ENCODE peak calls at places on chromosomes 3 and 15, in six cellular contexts. L is astrocyte, I is neural progenitor cell, H is H9, M is endodermal cell, Q is HCT116. W is an unnamed sample.

GRCh38 chr3:39138804-39139415 is 14.5 kb downstream of the CSRNP1 start:
- DNase-seq in L (no peak), I (no peak), H (peak), M (peak), Q (no peak), W (no peak)

GRCh38 chr3:190012314-190012782 is 108.3 kb downstream of the P3H2 start:
- DNase-seq in L (peak), I (peak), H (no peak), M (peak), Q (peak), W (no peak)

GRCh38 chr15:40064231-40064894 is 25.4 kb upstream of the SRP14 start:
- DNase-seq in L (peak), I (no peak), H (no peak), M (peak), Q (no peak), W (peak)

GRCh38 chr15:101188517-101189340 is 63.1 kb downstream of the CHSY1 start:
- DNase-seq in L (peak), I (no peak), H (no peak), M (peak), Q (no peak), W (peak)

GRCh38 chr15:45157974-45158373 is 28.2 kb downstream of the DUOX1 start:
- DNase-seq in L (peak), I (peak), H (no peak), M (no peak), Q (no peak), W (peak)

GRCh38 chr15:52340093-52340492 is 44.5 kb upstream of the MYO5C start:
- DNase-seq in L (no peak), I (no peak), H (peak), M (no peak), Q (no peak), W (no peak)

GRCh38 chr3:79551325-79551892 is 216.4 kb downstream of the ROBO1 start:
- DNase-seq in L (no peak), I (no peak), H (no peak), M (no peak), Q (no peak), W (no peak)

GRCh38 chr15:31774045-31774444 is 256.3 kb upstream of the CHRNA7 start:
- DNase-seq in L (no peak), I (peak), H (peak), M (peak), Q (no peak), W (no peak)

GRCh38 chr3:65751123-65751700 is 287.5 kb downstream of the MAGI1 start:
- DNase-seq in L (no peak), I (peak), H (peak), M (peak), Q (peak), W (peak)

GRCh38 chr15:98946301-98947255 is 61.0 kb downstream of the PGPEP1L start:
- DNase-seq in L (no peak), I (no peak), H (no peak), M (no peak), Q (no peak), W (no peak)

GRCh38 chr15:53936137-53936536 is 42.1 kb upstream of the UNC13C start:
- DNase-seq in L (no peak), I (no peak), H (no peak), M (no peak), Q (no peak), W (no peak)

GRCh38 chr3:49277357-49277723 is 308 bp upstream of the C3orf62 start:
- DNase-seq in L (peak), I (no peak), H (no peak), M (no peak), Q (no peak), W (no peak)

GRCh38 chr3:8445861-8446260 is 55.8 kb upstream of the LMCD1 start:
- DNase-seq in L (peak), I (no peak), H (no peak), M (no peak), Q (no peak), W (peak)

GRCh38 chr3:127038476-127038875 is 55.6 kb downstream of the PLXNA1 start:
- DNase-seq in L (no peak), I (no peak), H (no peak), M (no peak), Q (no peak), W (no peak)

GRCh38 chr3:113495035-113495434 is 19.9 kb downstream of the SPICE1 start:
- DNase-seq in L (peak), I (peak), H (no peak), M (peak), Q (peak), W (peak)

DNA sequence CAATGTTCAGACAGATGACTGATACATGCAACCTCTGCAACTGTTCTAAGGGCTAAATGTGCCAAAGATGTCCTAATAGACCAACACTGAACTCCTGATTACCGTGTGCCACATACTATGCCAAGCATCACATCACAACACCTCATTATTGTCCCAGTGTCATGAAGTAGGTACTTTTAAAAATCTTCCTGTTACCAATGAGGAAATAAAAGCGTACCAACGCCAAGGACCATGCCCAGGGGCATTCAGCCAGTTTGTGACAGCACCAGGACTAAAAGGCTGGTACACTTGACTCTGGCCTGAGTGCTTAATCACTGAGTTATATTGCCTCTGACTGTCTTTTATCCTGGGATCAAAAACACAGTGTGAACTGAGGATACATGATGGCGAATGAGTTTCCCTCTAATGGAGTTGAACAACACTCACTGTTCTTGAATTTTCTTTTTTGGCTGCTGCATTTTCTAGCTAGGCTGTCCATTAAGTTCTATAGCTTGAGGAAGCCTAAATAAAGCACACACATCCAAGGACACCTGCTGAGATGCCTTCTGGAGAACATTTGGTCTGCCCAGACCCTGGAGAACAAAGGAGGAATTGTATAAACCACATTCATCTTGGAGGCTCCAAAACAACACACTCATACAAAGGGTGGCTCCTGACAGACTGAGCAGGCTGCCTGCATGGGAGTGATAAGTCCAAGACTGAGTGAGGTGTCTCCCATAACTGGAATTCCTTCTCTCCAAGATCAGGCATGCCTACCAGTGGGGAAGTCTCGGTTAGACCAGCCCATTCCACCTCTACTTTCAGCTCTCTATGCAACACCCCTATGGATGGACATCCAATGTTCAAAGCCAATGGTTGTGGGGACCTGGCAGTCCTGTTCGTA is 126.7 kb upstream of the PRICKLE2 start:
- DNase-seq in L (peak), I (peak), H (no peak), M (no peak), Q (no peak), W (peak)
- H3K9ac ChIP-seq in L (peak), I (no peak), H (no peak), M (no peak), Q (no peak), W (no peak)

DNA sequence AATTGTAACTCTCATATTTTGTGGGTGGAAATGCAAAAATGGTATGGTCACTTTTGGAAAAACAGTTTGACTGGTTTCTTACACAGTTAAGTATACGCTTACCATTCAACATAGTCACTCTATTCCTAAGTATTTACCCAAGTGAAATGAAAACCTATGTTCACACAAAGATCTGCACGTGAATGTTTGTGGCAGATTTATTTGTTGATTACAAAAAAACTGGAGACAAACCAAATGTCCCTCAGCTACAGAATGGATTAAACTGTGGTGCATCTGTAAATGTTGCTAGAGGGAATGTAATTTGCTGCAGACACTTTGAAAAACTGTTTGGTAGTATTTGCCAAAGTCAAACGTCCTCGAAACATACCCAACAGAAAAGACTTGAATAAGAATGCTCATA is 29.3 kb downstream of the ACKR2 start:
- DNase-seq in L (no peak), I (no peak), H (no peak), M (no peak), Q (no peak), W (no peak)
- TF ChIP-seq CTCF in L (no peak), I (no peak), H (no peak), M (no peak), Q (no peak), W (no peak)

GRCh38 chr3:52690560-52690959 is 4.7 kb downstream of the GNL3 start:
- DNase-seq in L (no peak), I (no peak), H (no peak), M (no peak), Q (no peak), W (no peak)
- H3K9ac ChIP-seq in L (no peak), I (no peak), H (no peak), M (no peak), Q (no peak), W (no peak)

GRCh38 chr3:52013802-52014598 is 18.3 kb upstream of the RPL29 start:
- DNase-seq in L (no peak), I (no peak), H (no peak), M (no peak), Q (no peak), W (no peak)

GRCh38 chr3:52017467-52018065 is 21.9 kb upstream of the RPL29 start:
- DNase-seq in L (no peak), I (no peak), H (no peak), M (no peak), Q (no peak), W (no peak)

GRCh38 chr3:52015431-52016256 is 19.9 kb upstream of the RPL29 start:
- DNase-seq in L (no peak), I (no peak), H (no peak), M (no peak), Q (no peak), W (no peak)

GRCh38 chr3:52012699-52013098 is 17.0 kb upstream of the RPL29 start:
- DNase-seq in L (no peak), I (no peak), H (no peak), M (no peak), Q (no peak), W (no peak)

GRCh38 chr3:52014613-52015012 is 18.9 kb upstream of the RPL29 start:
- DNase-seq in L (no peak), I (peak), H (peak), M (peak), Q (peak), W (no peak)
- TF ChIP-seq CTCF in L (peak), I (peak), H (peak), M (peak), Q (peak), W (peak)

DNA sequence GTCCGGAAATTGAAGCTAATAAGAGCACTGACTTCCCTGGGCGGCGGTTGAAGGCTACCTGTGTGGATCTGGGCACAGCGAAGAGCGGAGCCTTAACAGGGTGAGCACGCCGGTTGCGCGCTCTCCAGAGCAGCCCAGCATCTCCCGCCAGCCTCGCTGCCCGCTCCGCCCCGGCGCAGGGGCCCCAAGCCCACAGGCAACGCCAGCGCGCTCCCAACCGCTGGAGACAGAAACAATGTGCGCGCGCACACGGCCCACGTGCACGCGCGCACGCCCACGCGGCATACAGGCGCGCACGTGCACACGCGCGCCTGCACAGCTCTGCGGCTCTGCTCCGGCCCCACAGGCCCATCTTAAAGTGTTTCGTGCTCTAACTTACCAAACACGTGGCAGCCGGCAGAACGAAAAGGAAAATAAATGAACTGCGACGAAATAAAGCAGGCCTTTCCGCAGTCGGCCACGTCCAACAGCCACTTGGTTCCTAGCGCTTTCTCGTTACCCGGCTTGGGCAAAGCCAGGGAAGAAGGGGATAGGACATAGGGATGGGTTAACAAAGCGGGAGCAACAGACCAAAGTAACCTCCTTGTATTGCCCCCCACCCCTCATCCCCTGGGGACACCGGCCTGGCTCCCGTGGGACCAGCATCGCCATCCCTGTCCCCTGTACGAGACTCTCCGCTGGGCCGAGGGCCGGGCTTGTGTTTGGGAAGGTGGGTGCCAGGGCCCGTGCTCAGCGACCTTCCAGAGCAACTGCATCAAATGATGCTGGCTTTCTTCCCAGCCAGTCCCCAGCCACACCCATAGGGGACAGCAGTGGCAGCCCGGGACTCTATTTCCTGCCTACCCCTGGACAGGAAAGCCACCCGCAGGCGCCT is 203.7 kb downstream of the ABHD5 start:
- DNase-seq in L (peak), I (peak), H (peak), M (peak), Q (peak), W (peak)
- H3K9ac ChIP-seq in L (peak), I (no peak), H (no peak), M (no peak), Q (peak), W (peak)

W was measured in fibroblast of lung.